ENCODE peak calls at places on chromosomes 1 and 21, in six cellular contexts. One of them, this sample, is unnamed.

GRCh38 chr1:71081697-71082080 is 854 bp upstream of the ZRANB2 start:
- DNase-seq in nephron progenitor cell: peak; percentile 67
- DNase-seq in prostate gland: no peak
- DNase-seq in GM06990: peak; percentile 13
- DNase-seq in heart left ventricle: no peak
- DNase-seq in astrocyte of the spinal cord: no peak
- DNase-seq in this sample: no peak

GRCh38 chr1:234989019-234989418 is 139.6 kb downstream of the TOMM20 start:
- DNase-seq in prostate gland: no peak
- DNase-seq in astrocyte of the spinal cord: no peak
- DNase-seq in nephron progenitor cell: peak; percentile 28
- DNase-seq in GM06990: no peak
- DNase-seq in heart left ventricle: no peak
- DNase-seq in this sample: no peak

GRCh38 chr1:202189012-202189790 is 4.4 kb upstream of the LGR6 start:
- DNase-seq in GM06990: no peak
- DNase-seq in prostate gland: peak; percentile 62
- DNase-seq in nephron progenitor cell: peak; percentile 94
- DNase-seq in heart left ventricle: peak; percentile 71
- DNase-seq in astrocyte of the spinal cord: peak; percentile 31
- DNase-seq in this sample: peak; percentile 83

GRCh38 chr1:53061859-53062714 is at the start of gene PODN:
- DNase-seq in nephron progenitor cell: peak; percentile 55
- DNase-seq in prostate gland: no peak
- DNase-seq in heart left ventricle: no peak
- DNase-seq in GM06990: no peak
- DNase-seq in astrocyte of the spinal cord: no peak
- DNase-seq in this sample: no peak

GRCh38 chr1:43565600-43566360 is 35.1 kb downstream of the PTPRF start:
- DNase-seq in GM06990: no peak
- DNase-seq in heart left ventricle: peak; percentile 59
- DNase-seq in astrocyte of the spinal cord: peak; percentile 39
- DNase-seq in prostate gland: no peak
- DNase-seq in nephron progenitor cell: peak; percentile 84
- DNase-seq in this sample: peak; percentile 45

GRCh38 chr1:47243910-47244309 is 11.9 kb upstream of the TAL1 start:
- DNase-seq in GM06990: no peak
- DNase-seq in astrocyte of the spinal cord: no peak
- DNase-seq in nephron progenitor cell: no peak
- DNase-seq in prostate gland: no peak
- DNase-seq in heart left ventricle: no peak
- DNase-seq in this sample: no peak

GRCh38 chr21:38847556-38847955 is 41.8 kb downstream of the ETS2 start:
- DNase-seq in heart left ventricle: no peak
- DNase-seq in nephron progenitor cell: no peak
- DNase-seq in GM06990: no peak
- DNase-seq in astrocyte of the spinal cord: peak; percentile 40
- DNase-seq in prostate gland: no peak
- DNase-seq in this sample: no peak

GRCh38 chr21:35963920-35964451 is 96.3 kb downstream of the SETD4 start:
- DNase-seq in GM06990: no peak
- DNase-seq in heart left ventricle: no peak
- DNase-seq in astrocyte of the spinal cord: no peak
- DNase-seq in prostate gland: no peak
- DNase-seq in nephron progenitor cell: no peak
- DNase-seq in this sample: no peak

GRCh38 chr21:42836767-42837301 is 42.5 kb downstream of the WDR4 start:
- DNase-seq in GM06990: no peak
- DNase-seq in heart left ventricle: no peak
- DNase-seq in nephron progenitor cell: no peak
- DNase-seq in prostate gland: no peak
- DNase-seq in astrocyte of the spinal cord: no peak
- DNase-seq in this sample: peak; percentile 6

GRCh38 chr1:202565890-202566289 is 144.4 kb downstream of the SYT2 start:
- DNase-seq in astrocyte of the spinal cord: no peak
- DNase-seq in GM06990: peak; percentile 34
- DNase-seq in nephron progenitor cell: no peak
- DNase-seq in heart left ventricle: no peak
- DNase-seq in prostate gland: no peak
- DNase-seq in this sample: no peak

GRCh38 chr1:223670458-223671159 is 5.1 kb upstream of the CAPN8 start:
- DNase-seq in nephron progenitor cell: peak; percentile 58
- DNase-seq in GM06990: no peak
- DNase-seq in prostate gland: no peak
- DNase-seq in astrocyte of the spinal cord: peak; percentile 18
- DNase-seq in heart left ventricle: no peak
- DNase-seq in this sample: peak; percentile 29

GRCh38 chr1:46489169-46489637 is 433 bp upstream of the DMBX1 start:
- DNase-seq in astrocyte of the spinal cord: no peak
- DNase-seq in heart left ventricle: no peak
- DNase-seq in prostate gland: no peak
- DNase-seq in nephron progenitor cell: peak; percentile 30
- DNase-seq in GM06990: no peak
- DNase-seq in this sample: no peak

GRCh38 chr1:4594286-4594991 is 60.0 kb upstream of the AJAP1 start:
- DNase-seq in nephron progenitor cell: no peak
- DNase-seq in astrocyte of the spinal cord: no peak
- DNase-seq in heart left ventricle: no peak
- DNase-seq in prostate gland: no peak
- DNase-seq in GM06990: no peak
- DNase-seq in this sample: no peak

GRCh38 chr1:234550341-234551031 is 59.5 kb downstream of the IRF2BP2 start:
- DNase-seq in heart left ventricle: no peak
- DNase-seq in nephron progenitor cell: no peak
- DNase-seq in prostate gland: no peak
- DNase-seq in astrocyte of the spinal cord: no peak
- DNase-seq in GM06990: no peak
- DNase-seq in this sample: no peak

DNA sequence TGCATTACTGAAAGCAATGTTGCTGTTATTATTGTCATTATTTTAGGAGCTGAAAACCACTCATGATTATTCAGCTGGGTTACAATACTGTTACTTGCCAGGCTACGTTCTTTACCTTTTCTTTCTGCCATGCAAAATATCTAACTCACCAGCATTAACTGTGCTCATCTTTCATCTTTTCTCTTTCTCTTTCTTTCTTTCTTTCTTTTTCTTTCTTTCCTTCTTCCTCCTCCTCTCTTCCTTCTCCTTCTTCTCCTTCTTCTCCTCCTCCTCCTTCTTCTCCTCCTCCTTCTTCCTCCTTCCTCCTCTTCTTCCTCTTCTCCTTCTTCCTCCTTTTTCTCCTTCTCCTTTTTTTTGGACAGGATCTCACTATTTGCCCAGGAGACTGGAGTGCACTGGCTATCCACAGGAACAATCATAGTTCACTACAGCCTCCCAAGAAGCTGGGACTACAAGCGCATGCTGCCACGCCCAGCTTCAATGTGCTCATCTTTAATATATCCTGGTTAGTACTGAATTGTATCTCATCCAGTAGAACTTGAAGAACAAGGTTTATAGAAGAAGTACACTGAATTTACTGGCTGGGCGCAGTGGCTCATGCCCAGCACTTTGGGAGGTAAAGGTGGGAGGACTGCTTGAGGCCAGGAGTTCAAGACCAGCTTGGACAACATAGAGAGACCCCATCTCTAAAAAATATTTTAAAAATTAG is 6.9 kb upstream of the ZMYM4 start:
- DNase-seq in astrocyte of the spinal cord: no peak
- DNase-seq in prostate gland: peak; percentile 54
- DNase-seq in GM06990: no peak
- DNase-seq in heart left ventricle: no peak
- DNase-seq in nephron progenitor cell: no peak
- DNase-seq in this sample: no peak
- TF ChIP-seq CTCF in astrocyte of the spinal cord: no peak
- TF ChIP-seq CTCF in prostate gland: no peak
- TF ChIP-seq CTCF in GM06990: no peak
- TF ChIP-seq CTCF in heart left ventricle: no peak
- TF ChIP-seq CTCF in nephron progenitor cell: no peak
- TF ChIP-seq CTCF in this sample: no peak

GRCh38 chr1:117150316-117150715 is 28.8 kb upstream of the TRIM45 start:
- DNase-seq in GM06990: no peak
- DNase-seq in astrocyte of the spinal cord: peak; percentile 24
- DNase-seq in nephron progenitor cell: no peak
- DNase-seq in prostate gland: no peak
- DNase-seq in heart left ventricle: no peak
- DNase-seq in this sample: no peak
- TF ChIP-seq CTCF in GM06990: no peak
- TF ChIP-seq CTCF in astrocyte of the spinal cord: no peak
- TF ChIP-seq CTCF in nephron progenitor cell: no peak
- TF ChIP-seq CTCF in prostate gland: no peak
- TF ChIP-seq CTCF in heart left ventricle: no peak
- TF ChIP-seq CTCF in this sample: no peak

GRCh38 chr1:26787706-26788514 is at the start of gene PIGV:
- DNase-seq in astrocyte of the spinal cord: peak; percentile 83
- DNase-seq in prostate gland: peak; percentile 79
- DNase-seq in heart left ventricle: peak; percentile 90
- DNase-seq in GM06990: peak; percentile 93
- DNase-seq in nephron progenitor cell: peak; percentile 92
- DNase-seq in this sample: peak; percentile 82
- TF ChIP-seq CTCF in astrocyte of the spinal cord: peak; percentile 6
- TF ChIP-seq CTCF in prostate gland: peak; percentile 20
- TF ChIP-seq CTCF in heart left ventricle: no peak
- TF ChIP-seq CTCF in GM06990: no peak
- TF ChIP-seq CTCF in nephron progenitor cell: no peak
- TF ChIP-seq CTCF in this sample: peak; percentile 11

DNA sequence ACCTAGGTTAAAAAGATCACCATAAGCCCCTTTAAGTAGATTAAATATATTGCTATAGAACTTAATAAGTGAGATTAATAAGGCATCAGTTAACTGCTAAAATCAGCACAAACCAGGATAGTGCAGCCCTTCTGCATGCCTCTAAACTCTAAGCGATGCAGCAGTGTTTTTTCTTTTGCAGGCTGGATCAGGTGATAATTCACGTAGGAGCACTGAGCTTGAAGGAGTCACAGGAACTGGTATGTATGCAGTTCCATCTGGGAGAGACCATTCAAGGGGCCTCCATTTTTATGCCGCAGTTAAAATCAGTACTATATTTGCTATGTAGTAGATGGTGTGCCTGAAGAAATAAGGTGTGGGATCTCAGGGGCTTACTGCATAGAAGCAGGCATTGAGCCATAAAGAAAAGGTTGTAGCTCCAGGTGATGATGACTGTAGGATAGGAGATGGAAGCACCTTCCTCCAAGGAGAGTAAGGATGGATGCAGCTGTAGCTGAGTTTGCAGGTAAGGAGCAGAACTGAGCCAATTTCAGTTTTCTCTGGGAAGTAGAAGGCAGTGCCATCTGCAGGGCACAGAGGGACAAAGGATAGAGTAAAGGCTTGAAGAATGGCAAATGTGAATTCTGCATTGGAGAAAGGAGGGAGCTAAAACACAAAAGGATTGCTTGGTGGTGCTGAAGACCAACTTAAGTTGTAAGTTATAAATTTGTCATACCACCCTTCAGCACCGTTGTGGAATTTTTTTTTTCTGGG is 22.6 kb downstream of the NPL start:
- DNase-seq in heart left ventricle: no peak
- DNase-seq in astrocyte of the spinal cord: no peak
- DNase-seq in prostate gland: no peak
- DNase-seq in nephron progenitor cell: no peak
- DNase-seq in GM06990: no peak
- DNase-seq in this sample: no peak
- TF ChIP-seq CTCF in heart left ventricle: no peak
- TF ChIP-seq CTCF in astrocyte of the spinal cord: peak; percentile 10
- TF ChIP-seq CTCF in prostate gland: no peak
- TF ChIP-seq CTCF in nephron progenitor cell: no peak
- TF ChIP-seq CTCF in GM06990: no peak
- TF ChIP-seq CTCF in this sample: no peak

DNA sequence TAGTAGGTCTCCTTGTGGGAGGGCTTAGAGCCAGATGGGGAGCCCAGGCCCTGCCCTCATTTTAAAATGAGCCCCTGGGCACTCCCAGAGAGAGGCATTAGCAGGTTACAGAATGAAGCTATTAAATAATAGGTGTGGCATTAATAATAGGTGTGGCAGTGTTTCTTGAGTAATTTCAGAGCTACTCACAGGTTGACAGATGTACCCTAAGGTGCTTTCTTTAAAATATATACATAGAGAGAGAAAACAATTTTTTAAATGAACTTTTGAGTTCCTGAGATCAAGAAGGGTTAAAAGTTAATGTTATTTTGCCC is 1.2 kb downstream of the EEIG2 start:
- DNase-seq in prostate gland: no peak
- DNase-seq in nephron progenitor cell: no peak
- DNase-seq in heart left ventricle: no peak
- DNase-seq in GM06990: no peak
- DNase-seq in astrocyte of the spinal cord: no peak
- DNase-seq in this sample: no peak
- TF ChIP-seq CTCF in prostate gland: no peak
- TF ChIP-seq CTCF in nephron progenitor cell: no peak
- TF ChIP-seq CTCF in heart left ventricle: no peak
- TF ChIP-seq CTCF in GM06990: no peak
- TF ChIP-seq CTCF in astrocyte of the spinal cord: no peak
- TF ChIP-seq CTCF in this sample: no peak

GRCh38 chr1:41419584-41420295 is 58.5 kb downstream of the FOXO6 start:
- DNase-seq in heart left ventricle: no peak
- DNase-seq in prostate gland: peak; percentile 35
- DNase-seq in GM06990: no peak
- DNase-seq in astrocyte of the spinal cord: no peak
- DNase-seq in nephron progenitor cell: no peak
- DNase-seq in this sample: no peak

GRCh38 chr1:41417335-41417682 is 56.1 kb downstream of the FOXO6 start:
- DNase-seq in heart left ventricle: no peak
- DNase-seq in prostate gland: no peak
- DNase-seq in astrocyte of the spinal cord: no peak
- DNase-seq in nephron progenitor cell: no peak
- DNase-seq in GM06990: no peak
- DNase-seq in this sample: no peak

GRCh38 chr1:41420351-41420750 is 59.1 kb downstream of the FOXO6 start:
- DNase-seq in astrocyte of the spinal cord: no peak
- DNase-seq in prostate gland: no peak
- DNase-seq in heart left ventricle: no peak
- DNase-seq in GM06990: no peak
- DNase-seq in nephron progenitor cell: no peak
- DNase-seq in this sample: no peak

GRCh38 chr1:41417746-41418145 is 56.5 kb downstream of the FOXO6 start:
- DNase-seq in astrocyte of the spinal cord: no peak
- DNase-seq in prostate gland: no peak
- DNase-seq in GM06990: no peak
- DNase-seq in nephron progenitor cell: no peak
- DNase-seq in heart left ventricle: peak; percentile 16
- DNase-seq in this sample: no peak

DNA sequence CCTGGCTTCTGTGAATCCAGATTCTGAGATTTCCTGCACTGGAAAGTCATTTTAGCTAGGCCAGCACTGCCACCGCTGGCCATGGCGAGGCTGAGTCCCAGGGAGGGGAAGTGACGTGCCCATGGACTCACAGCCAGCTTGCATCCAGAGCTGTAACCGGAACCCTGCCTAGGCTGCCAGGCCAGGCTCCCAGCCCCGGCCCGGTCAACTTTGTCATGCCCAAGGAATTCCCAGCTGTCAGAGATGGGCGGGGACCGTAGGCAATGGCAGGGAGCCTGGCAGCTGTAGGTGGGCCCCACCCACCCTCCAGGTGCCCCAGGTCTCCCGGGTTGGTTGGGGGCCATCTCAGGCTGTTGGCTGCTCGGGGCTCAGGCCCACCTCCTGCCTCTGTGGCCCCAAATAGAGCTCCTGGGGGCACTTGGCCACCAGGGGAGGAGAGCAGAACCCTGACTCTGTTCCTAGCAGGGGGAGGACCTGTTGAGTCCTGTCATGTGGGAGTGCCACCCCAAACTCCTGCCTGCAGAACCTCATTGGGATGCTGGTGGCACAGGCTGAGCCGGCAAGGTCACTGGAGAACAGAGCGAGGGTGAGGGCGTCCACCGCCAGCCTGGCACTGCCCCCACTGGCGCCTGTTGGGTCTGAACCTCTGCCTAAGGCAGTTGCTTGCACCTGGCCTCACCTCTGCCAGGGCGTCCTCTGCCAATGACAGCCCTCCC is 57.8 kb downstream of the FOXO6 start:
- DNase-seq in astrocyte of the spinal cord: peak; percentile 77
- DNase-seq in prostate gland: peak; percentile 91
- DNase-seq in GM06990: no peak
- DNase-seq in heart left ventricle: peak; percentile 91
- DNase-seq in nephron progenitor cell: no peak
- DNase-seq in this sample: no peak
- TF ChIP-seq CTCF in astrocyte of the spinal cord: no peak
- TF ChIP-seq CTCF in prostate gland: no peak
- TF ChIP-seq CTCF in GM06990: no peak
- TF ChIP-seq CTCF in heart left ventricle: no peak
- TF ChIP-seq CTCF in nephron progenitor cell: no peak
- TF ChIP-seq CTCF in this sample: no peak

This sample was measured in progenitor cell of endocrine pancreas.